ENCODE peak calls at places on chromosome 4, in ten cellular contexts. One of them, this sample, is unnamed.

GRCh38 chr4:167897116-167897515 is 195.2 kb upstream of the ANXA10 start:
- DNase-seq in HFF-Myc: peak
- DNase-seq in heart left ventricle: no peak
- DNase-seq in foreskin fibroblast: peak
- DNase-seq in fibroblast of lung: peak
- DNase-seq in RWPE1: peak
- DNase-seq in MM.1S: no peak
- DNase-seq in mesothelial cell of epicardium: no peak
- DNase-seq in neural crest cell: peak
- DNase-seq in esophagus squamous epithelium: no peak
- DNase-seq in this sample: no peak

GRCh38 chr4:33063238-33063637 is 2343.1 kb downstream of the PCDH7 start:
- DNase-seq in foreskin fibroblast: peak
- DNase-seq in neural crest cell: no peak
- DNase-seq in MM.1S: no peak
- DNase-seq in HFF-Myc: peak
- DNase-seq in heart left ventricle: no peak
- DNase-seq in mesothelial cell of epicardium: no peak
- DNase-seq in fibroblast of lung: peak
- DNase-seq in esophagus squamous epithelium: no peak
- DNase-seq in RWPE1: no peak
- DNase-seq in this sample: no peak

GRCh38 chr4:123159479-123159878 is 237.1 kb upstream of the NUDT6 start:
- DNase-seq in fibroblast of lung: no peak
- DNase-seq in HFF-Myc: no peak
- DNase-seq in neural crest cell: no peak
- DNase-seq in RWPE1: no peak
- DNase-seq in heart left ventricle: no peak
- DNase-seq in foreskin fibroblast: no peak
- DNase-seq in MM.1S: no peak
- DNase-seq in esophagus squamous epithelium: no peak
- DNase-seq in mesothelial cell of epicardium: no peak
- DNase-seq in this sample: no peak

GRCh38 chr4:77852892-77853495 is 9.6 kb upstream of the MRPL1 start:
- DNase-seq in MM.1S: no peak
- DNase-seq in RWPE1: no peak
- DNase-seq in mesothelial cell of epicardium: no peak
- DNase-seq in HFF-Myc: no peak
- DNase-seq in heart left ventricle: no peak
- DNase-seq in fibroblast of lung: no peak
- DNase-seq in foreskin fibroblast: no peak
- DNase-seq in neural crest cell: no peak
- DNase-seq in esophagus squamous epithelium: no peak
- DNase-seq in this sample: peak

GRCh38 chr4:122798101-122798500 is 28.5 kb upstream of the FGF2 start:
- DNase-seq in RWPE1: peak
- DNase-seq in fibroblast of lung: peak
- DNase-seq in MM.1S: peak
- DNase-seq in mesothelial cell of epicardium: no peak
- DNase-seq in neural crest cell: no peak
- DNase-seq in foreskin fibroblast: peak
- DNase-seq in heart left ventricle: no peak
- DNase-seq in HFF-Myc: peak
- DNase-seq in esophagus squamous epithelium: no peak
- DNase-seq in this sample: no peak

GRCh38 chr4:154421618-154422017 is 70.0 kb downstream of the DCHS2 start:
- DNase-seq in fibroblast of lung: no peak
- DNase-seq in MM.1S: no peak
- DNase-seq in heart left ventricle: no peak
- DNase-seq in foreskin fibroblast: no peak
- DNase-seq in RWPE1: no peak
- DNase-seq in mesothelial cell of epicardium: no peak
- DNase-seq in HFF-Myc: no peak
- DNase-seq in esophagus squamous epithelium: no peak
- DNase-seq in neural crest cell: no peak
- DNase-seq in this sample: no peak

GRCh38 chr4:150588341-150588740 is 6.4 kb downstream of the MAB21L2 start:
- DNase-seq in HFF-Myc: no peak
- DNase-seq in RWPE1: no peak
- DNase-seq in esophagus squamous epithelium: no peak
- DNase-seq in mesothelial cell of epicardium: no peak
- DNase-seq in heart left ventricle: no peak
- DNase-seq in neural crest cell: no peak
- DNase-seq in MM.1S: no peak
- DNase-seq in fibroblast of lung: no peak
- DNase-seq in foreskin fibroblast: no peak
- DNase-seq in this sample: no peak

GRCh38 chr4:41144812-41145211 is 69.5 kb downstream of the APBB2 start:
- DNase-seq in MM.1S: no peak
- DNase-seq in neural crest cell: no peak
- DNase-seq in RWPE1: peak
- DNase-seq in fibroblast of lung: no peak
- DNase-seq in HFF-Myc: no peak
- DNase-seq in foreskin fibroblast: no peak
- DNase-seq in mesothelial cell of epicardium: no peak
- DNase-seq in esophagus squamous epithelium: no peak
- DNase-seq in heart left ventricle: no peak
- DNase-seq in this sample: no peak

GRCh38 chr4:108320066-108320465 is 151.3 kb upstream of the LEF1 start:
- DNase-seq in esophagus squamous epithelium: no peak
- DNase-seq in neural crest cell: no peak
- DNase-seq in mesothelial cell of epicardium: no peak
- DNase-seq in RWPE1: no peak
- DNase-seq in MM.1S: no peak
- DNase-seq in HFF-Myc: no peak
- DNase-seq in fibroblast of lung: no peak
- DNase-seq in foreskin fibroblast: no peak
- DNase-seq in heart left ventricle: no peak
- DNase-seq in this sample: no peak

GRCh38 chr4:44679060-44679459 is 840 bp downstream of the GUF1 start:
- DNase-seq in RWPE1: no peak
- DNase-seq in foreskin fibroblast: no peak
- DNase-seq in MM.1S: no peak
- DNase-seq in mesothelial cell of epicardium: no peak
- DNase-seq in esophagus squamous epithelium: no peak
- DNase-seq in fibroblast of lung: no peak
- DNase-seq in HFF-Myc: no peak
- DNase-seq in neural crest cell: no peak
- DNase-seq in heart left ventricle: no peak
- DNase-seq in this sample: no peak

GRCh38 chr4:172055498-172055897 is 242.3 kb downstream of the GALNTL6 start:
- DNase-seq in MM.1S: no peak
- DNase-seq in mesothelial cell of epicardium: no peak
- DNase-seq in esophagus squamous epithelium: no peak
- DNase-seq in fibroblast of lung: no peak
- DNase-seq in RWPE1: no peak
- DNase-seq in HFF-Myc: no peak
- DNase-seq in foreskin fibroblast: no peak
- DNase-seq in neural crest cell: no peak
- DNase-seq in heart left ventricle: no peak
- DNase-seq in this sample: no peak
- TF ChIP-seq CTCF in MM.1S: no peak
- TF ChIP-seq CTCF in mesothelial cell of epicardium: no peak
- TF ChIP-seq CTCF in esophagus squamous epithelium: no peak
- TF ChIP-seq CTCF in fibroblast of lung: no peak
- TF ChIP-seq CTCF in RWPE1: no peak
- TF ChIP-seq CTCF in HFF-Myc: no peak
- TF ChIP-seq CTCF in foreskin fibroblast: no peak
- TF ChIP-seq CTCF in neural crest cell: no peak
- TF ChIP-seq CTCF in heart left ventricle: no peak
- TF ChIP-seq CTCF in this sample: no peak

GRCh38 chr4:10186228-10187214 is 69.9 kb upstream of the WDR1 start:
- DNase-seq in esophagus squamous epithelium: no peak
- DNase-seq in HFF-Myc: no peak
- DNase-seq in neural crest cell: no peak
- DNase-seq in foreskin fibroblast: no peak
- DNase-seq in mesothelial cell of epicardium: no peak
- DNase-seq in heart left ventricle: no peak
- DNase-seq in RWPE1: no peak
- DNase-seq in MM.1S: no peak
- DNase-seq in fibroblast of lung: no peak
- DNase-seq in this sample: no peak
- TF ChIP-seq CTCF in esophagus squamous epithelium: no peak
- TF ChIP-seq CTCF in HFF-Myc: no peak
- TF ChIP-seq CTCF in neural crest cell: no peak
- TF ChIP-seq CTCF in foreskin fibroblast: peak
- TF ChIP-seq CTCF in mesothelial cell of epicardium: no peak
- TF ChIP-seq CTCF in heart left ventricle: no peak
- TF ChIP-seq CTCF in RWPE1: no peak
- TF ChIP-seq CTCF in MM.1S: no peak
- TF ChIP-seq CTCF in fibroblast of lung: no peak
- TF ChIP-seq CTCF in this sample: no peak

DNA sequence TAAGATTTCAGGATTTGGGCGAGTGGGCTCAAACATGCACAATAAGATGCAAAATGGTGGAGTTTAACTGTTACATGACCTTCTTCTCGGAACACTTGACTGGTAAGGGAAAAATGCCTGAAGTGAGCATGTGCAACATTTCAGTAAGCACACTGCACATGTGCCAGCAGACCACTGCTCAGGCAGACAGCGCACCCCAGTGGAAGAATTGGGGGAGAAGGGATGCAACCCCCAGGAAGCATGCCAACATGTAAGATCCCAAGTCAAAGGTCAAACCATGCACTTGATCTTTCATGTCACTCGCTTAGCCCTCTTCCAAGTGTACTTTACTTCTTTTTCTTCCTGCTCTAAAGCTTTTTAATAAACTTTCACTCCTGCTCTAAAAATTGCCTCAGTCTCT is 256.3 kb downstream of the CENPC start:
- DNase-seq in neural crest cell: peak
- DNase-seq in HFF-Myc: no peak
- DNase-seq in heart left ventricle: no peak
- DNase-seq in foreskin fibroblast: no peak
- DNase-seq in MM.1S: peak
- DNase-seq in RWPE1: no peak
- DNase-seq in mesothelial cell of epicardium: no peak
- DNase-seq in esophagus squamous epithelium: no peak
- DNase-seq in fibroblast of lung: no peak
- DNase-seq in this sample: no peak
- TF ChIP-seq CTCF in neural crest cell: peak
- TF ChIP-seq CTCF in HFF-Myc: no peak
- TF ChIP-seq CTCF in heart left ventricle: no peak
- TF ChIP-seq CTCF in foreskin fibroblast: no peak
- TF ChIP-seq CTCF in MM.1S: peak
- TF ChIP-seq CTCF in RWPE1: peak
- TF ChIP-seq CTCF in mesothelial cell of epicardium: peak
- TF ChIP-seq CTCF in esophagus squamous epithelium: no peak
- TF ChIP-seq CTCF in fibroblast of lung: no peak
- TF ChIP-seq CTCF in this sample: no peak

DNA sequence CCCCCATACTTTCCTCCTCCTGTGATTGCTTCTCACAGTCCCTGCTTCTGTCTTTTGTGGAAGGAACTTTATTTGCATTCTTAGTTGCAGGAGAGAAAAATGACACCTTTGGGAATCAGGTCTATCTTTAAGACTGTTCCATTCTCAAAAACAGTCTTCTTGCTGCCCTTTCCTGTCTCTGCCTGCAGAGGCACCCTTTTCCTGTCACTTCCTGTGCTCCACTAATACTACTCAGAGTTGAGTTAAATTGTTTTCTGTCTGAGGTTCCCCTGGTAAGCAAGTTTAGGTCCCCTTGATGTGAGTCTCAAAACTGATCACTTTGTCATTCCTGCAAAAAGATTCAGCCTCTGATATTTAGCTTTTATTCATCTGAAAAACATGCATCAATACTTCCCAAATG is 208.8 kb upstream of the CLNK start:
- DNase-seq in RWPE1: no peak
- DNase-seq in HFF-Myc: no peak
- DNase-seq in mesothelial cell of epicardium: no peak
- DNase-seq in fibroblast of lung: no peak
- DNase-seq in neural crest cell: no peak
- DNase-seq in heart left ventricle: no peak
- DNase-seq in esophagus squamous epithelium: no peak
- DNase-seq in foreskin fibroblast: no peak
- DNase-seq in MM.1S: no peak
- DNase-seq in this sample: no peak
- TF ChIP-seq CTCF in RWPE1: no peak
- TF ChIP-seq CTCF in HFF-Myc: no peak
- TF ChIP-seq CTCF in mesothelial cell of epicardium: no peak
- TF ChIP-seq CTCF in fibroblast of lung: no peak
- TF ChIP-seq CTCF in neural crest cell: peak
- TF ChIP-seq CTCF in heart left ventricle: peak
- TF ChIP-seq CTCF in esophagus squamous epithelium: no peak
- TF ChIP-seq CTCF in foreskin fibroblast: no peak
- TF ChIP-seq CTCF in MM.1S: peak
- TF ChIP-seq CTCF in this sample: no peak

DNA sequence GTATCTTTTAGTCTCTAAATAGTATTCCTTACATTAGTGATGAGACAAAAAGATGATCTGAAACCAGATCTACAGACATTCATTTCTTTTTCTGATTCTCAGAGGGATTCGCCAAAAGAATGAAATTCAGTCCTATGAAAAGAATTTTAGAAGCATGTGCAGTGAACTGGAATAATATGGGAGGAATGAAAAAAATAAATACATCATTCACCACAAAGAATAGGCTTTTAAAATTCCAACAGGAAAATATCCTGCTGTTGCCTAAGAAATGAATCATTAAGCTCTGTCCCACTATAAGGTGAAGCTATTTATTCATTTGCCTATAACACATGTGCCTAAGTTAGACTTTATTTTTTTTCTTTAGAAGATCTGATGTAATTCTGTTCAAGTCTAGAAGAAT is 165.9 kb downstream of the IL15 start:
- DNase-seq in HFF-Myc: peak
- DNase-seq in fibroblast of lung: peak
- DNase-seq in MM.1S: no peak
- DNase-seq in neural crest cell: no peak
- DNase-seq in heart left ventricle: no peak
- DNase-seq in foreskin fibroblast: peak
- DNase-seq in esophagus squamous epithelium: no peak
- DNase-seq in RWPE1: no peak
- DNase-seq in mesothelial cell of epicardium: no peak
- DNase-seq in this sample: no peak
- TF ChIP-seq CTCF in HFF-Myc: no peak
- TF ChIP-seq CTCF in fibroblast of lung: no peak
- TF ChIP-seq CTCF in MM.1S: no peak
- TF ChIP-seq CTCF in neural crest cell: no peak
- TF ChIP-seq CTCF in heart left ventricle: no peak
- TF ChIP-seq CTCF in foreskin fibroblast: no peak
- TF ChIP-seq CTCF in esophagus squamous epithelium: no peak
- TF ChIP-seq CTCF in RWPE1: no peak
- TF ChIP-seq CTCF in mesothelial cell of epicardium: no peak
- TF ChIP-seq CTCF in this sample: no peak

DNA sequence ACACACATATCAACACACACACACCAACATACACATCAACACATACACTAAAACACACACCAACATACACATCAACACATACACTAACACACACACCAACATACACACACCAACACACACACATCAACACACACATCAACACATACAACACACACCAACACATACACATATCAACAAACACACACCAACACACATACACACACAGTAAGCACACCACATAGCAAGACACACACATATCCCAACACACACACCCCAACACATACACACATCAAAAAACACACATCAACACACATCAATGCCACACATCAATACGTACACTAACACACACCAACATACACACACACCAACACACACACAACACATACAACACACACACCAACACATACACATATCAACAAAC is 40.9 kb upstream of the MAN2B2 start:
- DNase-seq in RWPE1: no peak
- DNase-seq in heart left ventricle: no peak
- DNase-seq in MM.1S: no peak
- DNase-seq in fibroblast of lung: no peak
- DNase-seq in mesothelial cell of epicardium: no peak
- DNase-seq in foreskin fibroblast: no peak
- DNase-seq in esophagus squamous epithelium: no peak
- DNase-seq in neural crest cell: no peak
- DNase-seq in HFF-Myc: no peak
- DNase-seq in this sample: no peak
- TF ChIP-seq CTCF in RWPE1: no peak
- TF ChIP-seq CTCF in heart left ventricle: no peak
- TF ChIP-seq CTCF in MM.1S: no peak
- TF ChIP-seq CTCF in fibroblast of lung: no peak
- TF ChIP-seq CTCF in mesothelial cell of epicardium: no peak
- TF ChIP-seq CTCF in foreskin fibroblast: no peak
- TF ChIP-seq CTCF in esophagus squamous epithelium: no peak
- TF ChIP-seq CTCF in neural crest cell: no peak
- TF ChIP-seq CTCF in HFF-Myc: no peak
- TF ChIP-seq CTCF in this sample: no peak

This sample was measured in activated B cell treated with CpG ODN at 0.5 μM for 24 hours.